ENCODE peak calls at places on chromosomes 16 and 17, in nine cellular contexts. One of them, this sample, is unnamed.

GRCh38 chr17:2400474-2400866 is 390 bp downstream of the MNT start:
- DNase-seq in esophagus squamous epithelium: no peak
- DNase-seq in heart left ventricle: peak
- DNase-seq in CD14-positive monocyte: no peak
- DNase-seq in GM13977: peak
- DNase-seq in GM10248: no peak
- DNase-seq in GM12865: peak
- DNase-seq in AG04450: no peak
- DNase-seq in A549: peak
- DNase-seq in this sample: no peak

GRCh38 chr17:12773153-12773552 is 16.1 kb upstream of the ARHGAP44 start:
- DNase-seq in esophagus squamous epithelium: no peak
- DNase-seq in heart left ventricle: no peak
- DNase-seq in CD14-positive monocyte: no peak
- DNase-seq in GM13977: no peak
- DNase-seq in GM10248: no peak
- DNase-seq in GM12865: no peak
- DNase-seq in AG04450: no peak
- DNase-seq in A549: no peak
- DNase-seq in this sample: no peak

GRCh38 chr17:57572062-57572461 is 173.0 kb downstream of the CCDC182 start:
- DNase-seq in esophagus squamous epithelium: no peak
- DNase-seq in heart left ventricle: no peak
- DNase-seq in CD14-positive monocyte: no peak
- DNase-seq in GM13977: no peak
- DNase-seq in GM10248: no peak
- DNase-seq in GM12865: no peak
- DNase-seq in AG04450: no peak
- DNase-seq in A549: no peak
- DNase-seq in this sample: no peak

GRCh38 chr16:79437764-79438728 is 162.5 kb downstream of the MAF start:
- DNase-seq in esophagus squamous epithelium: no peak
- DNase-seq in heart left ventricle: no peak
- DNase-seq in CD14-positive monocyte: no peak
- DNase-seq in GM13977: no peak
- DNase-seq in GM10248: no peak
- DNase-seq in GM12865: no peak
- DNase-seq in AG04450: no peak
- DNase-seq in A549: no peak
- DNase-seq in this sample: no peak

GRCh38 chr16:87295259-87295658 is 21.9 kb downstream of the C16orf95 start:
- DNase-seq in esophagus squamous epithelium: no peak
- DNase-seq in heart left ventricle: no peak
- DNase-seq in CD14-positive monocyte: no peak
- DNase-seq in GM13977: no peak
- DNase-seq in GM10248: no peak
- DNase-seq in GM12865: peak
- DNase-seq in AG04450: no peak
- DNase-seq in A549: peak
- DNase-seq in this sample: no peak

GRCh38 chr16:30660424-30661251 is 2.4 kb downstream of the FBRS start:
- DNase-seq in esophagus squamous epithelium: no peak
- DNase-seq in heart left ventricle: no peak
- DNase-seq in CD14-positive monocyte: peak
- DNase-seq in GM13977: peak
- DNase-seq in GM10248: peak
- DNase-seq in GM12865: peak
- DNase-seq in AG04450: no peak
- DNase-seq in A549: no peak
- DNase-seq in this sample: no peak

GRCh38 chr16:2841606-2842339 is 11.7 kb downstream of the ZG16B start:
- DNase-seq in esophagus squamous epithelium: no peak
- DNase-seq in heart left ventricle: no peak
- DNase-seq in CD14-positive monocyte: no peak
- DNase-seq in GM13977: no peak
- DNase-seq in GM10248: no peak
- DNase-seq in GM12865: peak
- DNase-seq in AG04450: no peak
- DNase-seq in A549: no peak
- DNase-seq in this sample: no peak

GRCh38 chr17:39352511-39352910 is 48.9 kb downstream of the FBXL20 start:
- DNase-seq in esophagus squamous epithelium: no peak
- DNase-seq in heart left ventricle: no peak
- DNase-seq in CD14-positive monocyte: no peak
- DNase-seq in GM13977: no peak
- DNase-seq in GM10248: no peak
- DNase-seq in GM12865: no peak
- DNase-seq in AG04450: no peak
- DNase-seq in A549: no peak
- DNase-seq in this sample: no peak

GRCh38 chr17:67475161-67475887 is 98.2 kb downstream of the PITPNC1 start:
- DNase-seq in esophagus squamous epithelium: no peak
- DNase-seq in heart left ventricle: peak
- DNase-seq in CD14-positive monocyte: peak
- DNase-seq in GM13977: peak
- DNase-seq in GM10248: peak
- DNase-seq in GM12865: peak
- DNase-seq in AG04450: no peak
- DNase-seq in A549: peak
- DNase-seq in this sample: peak

GRCh38 chr16:84013787-84014569 is 28.6 kb downstream of the SLC38A8 start:
- DNase-seq in esophagus squamous epithelium: no peak
- DNase-seq in heart left ventricle: no peak
- DNase-seq in CD14-positive monocyte: peak
- DNase-seq in GM13977: peak
- DNase-seq in GM10248: peak
- DNase-seq in GM12865: peak
- DNase-seq in AG04450: no peak
- DNase-seq in A549: peak
- DNase-seq in this sample: peak

GRCh38 chr17:44584498-44584897 is 27.2 kb downstream of the FZD2 start:
- DNase-seq in esophagus squamous epithelium: no peak
- DNase-seq in heart left ventricle: no peak
- DNase-seq in CD14-positive monocyte: no peak
- DNase-seq in GM13977: no peak
- DNase-seq in GM10248: no peak
- DNase-seq in GM12865: no peak
- DNase-seq in AG04450: no peak
- DNase-seq in A549: no peak
- DNase-seq in this sample: no peak

GRCh38 chr17:82915697-82916027 is 75.8 kb upstream of the ZNF750 start:
- DNase-seq in esophagus squamous epithelium: no peak
- DNase-seq in heart left ventricle: no peak
- DNase-seq in CD14-positive monocyte: no peak
- DNase-seq in GM13977: no peak
- DNase-seq in GM10248: no peak
- DNase-seq in GM12865: peak
- DNase-seq in AG04450: no peak
- DNase-seq in A549: no peak
- DNase-seq in this sample: no peak

GRCh38 chr16:11050954-11051353 is 106.6 kb downstream of the CLEC16A start:
- DNase-seq in esophagus squamous epithelium: no peak
- DNase-seq in heart left ventricle: no peak
- DNase-seq in CD14-positive monocyte: no peak
- DNase-seq in GM13977: no peak
- DNase-seq in GM10248: no peak
- DNase-seq in GM12865: no peak
- DNase-seq in AG04450: no peak
- DNase-seq in A549: no peak
- DNase-seq in this sample: no peak

GRCh38 chr16:80056334-80056733 is 455.8 kb upstream of the MAF start:
- DNase-seq in esophagus squamous epithelium: no peak
- DNase-seq in heart left ventricle: no peak
- DNase-seq in CD14-positive monocyte: no peak
- DNase-seq in GM13977: no peak
- DNase-seq in GM10248: no peak
- DNase-seq in GM12865: no peak
- DNase-seq in AG04450: no peak
- DNase-seq in A549: no peak
- DNase-seq in this sample: no peak

GRCh38 chr17:75891605-75892555 is 4.9 kb downstream of the TRIM65 start:
- DNase-seq in esophagus squamous epithelium: no peak
- DNase-seq in heart left ventricle: no peak
- DNase-seq in CD14-positive monocyte: no peak
- DNase-seq in GM13977: no peak
- DNase-seq in GM10248: no peak
- DNase-seq in GM12865: no peak
- DNase-seq in AG04450: no peak
- DNase-seq in A549: no peak
- DNase-seq in this sample: no peak
- TF ChIP-seq CTCF in esophagus squamous epithelium: no peak
- TF ChIP-seq CTCF in heart left ventricle: no peak
- TF ChIP-seq CTCF in CD14-positive monocyte: no peak
- TF ChIP-seq CTCF in GM13977: no peak
- TF ChIP-seq CTCF in GM10248: no peak
- TF ChIP-seq CTCF in GM12865: no peak
- TF ChIP-seq CTCF in AG04450: no peak
- TF ChIP-seq CTCF in A549: no peak
- TF ChIP-seq CTCF in this sample: no peak

GRCh38 chr17:6558932-6559752 is 2.8 kb upstream of the PITPNM3 start:
- DNase-seq in esophagus squamous epithelium: no peak
- DNase-seq in heart left ventricle: no peak
- DNase-seq in CD14-positive monocyte: peak
- DNase-seq in GM13977: no peak
- DNase-seq in GM10248: no peak
- DNase-seq in GM12865: no peak
- DNase-seq in AG04450: no peak
- DNase-seq in A549: no peak
- DNase-seq in this sample: no peak
- TF ChIP-seq CTCF in esophagus squamous epithelium: no peak
- TF ChIP-seq CTCF in heart left ventricle: no peak
- TF ChIP-seq CTCF in CD14-positive monocyte: no peak
- TF ChIP-seq CTCF in GM13977: no peak
- TF ChIP-seq CTCF in GM10248: no peak
- TF ChIP-seq CTCF in GM12865: no peak
- TF ChIP-seq CTCF in AG04450: no peak
- TF ChIP-seq CTCF in A549: peak
- TF ChIP-seq CTCF in this sample: no peak

DNA sequence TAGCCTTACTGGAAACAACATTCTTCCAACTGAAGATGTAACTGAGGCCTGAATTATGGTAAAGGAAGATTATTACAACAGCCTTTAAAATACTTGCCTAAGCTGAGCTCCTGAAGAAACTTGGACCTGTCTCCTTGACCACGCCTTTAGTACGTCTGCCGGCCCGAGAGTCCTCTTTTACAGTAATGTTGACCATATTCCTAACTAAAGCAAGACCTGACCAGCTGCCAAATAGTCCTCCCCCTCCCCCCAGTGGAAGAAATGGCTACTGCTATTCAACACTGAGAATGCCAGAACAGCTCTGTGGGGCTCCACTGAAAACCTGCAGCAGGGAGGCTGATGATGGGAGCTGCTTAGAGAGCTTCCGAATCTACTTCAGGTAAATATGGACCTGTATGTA is 12.6 kb upstream of the FOXJ1 start:
- DNase-seq in esophagus squamous epithelium: no peak
- DNase-seq in heart left ventricle: no peak
- DNase-seq in CD14-positive monocyte: no peak
- DNase-seq in GM13977: no peak
- DNase-seq in GM10248: no peak
- DNase-seq in GM12865: no peak
- DNase-seq in AG04450: no peak
- DNase-seq in A549: no peak
- DNase-seq in this sample: no peak
- TF ChIP-seq CTCF in esophagus squamous epithelium: no peak
- TF ChIP-seq CTCF in heart left ventricle: no peak
- TF ChIP-seq CTCF in CD14-positive monocyte: no peak
- TF ChIP-seq CTCF in GM13977: no peak
- TF ChIP-seq CTCF in GM10248: no peak
- TF ChIP-seq CTCF in GM12865: no peak
- TF ChIP-seq CTCF in AG04450: peak
- TF ChIP-seq CTCF in A549: no peak
- TF ChIP-seq CTCF in this sample: no peak

GRCh38 chr17:73643846-73644144 is 450 bp downstream of the SDK2 start:
- DNase-seq in esophagus squamous epithelium: no peak
- DNase-seq in heart left ventricle: no peak
- DNase-seq in CD14-positive monocyte: no peak
- DNase-seq in GM13977: no peak
- DNase-seq in GM10248: no peak
- DNase-seq in GM12865: no peak
- DNase-seq in AG04450: no peak
- DNase-seq in A549: no peak
- DNase-seq in this sample: no peak

GRCh38 chr17:73646409-73647305 is 2.4 kb upstream of the SDK2 start:
- DNase-seq in esophagus squamous epithelium: no peak
- DNase-seq in heart left ventricle: no peak
- DNase-seq in CD14-positive monocyte: no peak
- DNase-seq in GM13977: no peak
- DNase-seq in GM10248: no peak
- DNase-seq in GM12865: peak
- DNase-seq in AG04450: no peak
- DNase-seq in A549: peak
- DNase-seq in this sample: no peak

GRCh38 chr17:73643012-73643845 is 1.0 kb downstream of the SDK2 start:
- DNase-seq in esophagus squamous epithelium: no peak
- DNase-seq in heart left ventricle: no peak
- DNase-seq in CD14-positive monocyte: no peak
- DNase-seq in GM13977: peak
- DNase-seq in GM10248: no peak
- DNase-seq in GM12865: no peak
- DNase-seq in AG04450: no peak
- DNase-seq in A549: peak
- DNase-seq in this sample: no peak

GRCh38 chr17:73644145-73645049 is at the start of gene SDK2:
- DNase-seq in esophagus squamous epithelium: no peak
- DNase-seq in heart left ventricle: no peak
- DNase-seq in CD14-positive monocyte: no peak
- DNase-seq in GM13977: peak
- DNase-seq in GM10248: no peak
- DNase-seq in GM12865: no peak
- DNase-seq in AG04450: no peak
- DNase-seq in A549: peak
- DNase-seq in this sample: no peak

DNA sequence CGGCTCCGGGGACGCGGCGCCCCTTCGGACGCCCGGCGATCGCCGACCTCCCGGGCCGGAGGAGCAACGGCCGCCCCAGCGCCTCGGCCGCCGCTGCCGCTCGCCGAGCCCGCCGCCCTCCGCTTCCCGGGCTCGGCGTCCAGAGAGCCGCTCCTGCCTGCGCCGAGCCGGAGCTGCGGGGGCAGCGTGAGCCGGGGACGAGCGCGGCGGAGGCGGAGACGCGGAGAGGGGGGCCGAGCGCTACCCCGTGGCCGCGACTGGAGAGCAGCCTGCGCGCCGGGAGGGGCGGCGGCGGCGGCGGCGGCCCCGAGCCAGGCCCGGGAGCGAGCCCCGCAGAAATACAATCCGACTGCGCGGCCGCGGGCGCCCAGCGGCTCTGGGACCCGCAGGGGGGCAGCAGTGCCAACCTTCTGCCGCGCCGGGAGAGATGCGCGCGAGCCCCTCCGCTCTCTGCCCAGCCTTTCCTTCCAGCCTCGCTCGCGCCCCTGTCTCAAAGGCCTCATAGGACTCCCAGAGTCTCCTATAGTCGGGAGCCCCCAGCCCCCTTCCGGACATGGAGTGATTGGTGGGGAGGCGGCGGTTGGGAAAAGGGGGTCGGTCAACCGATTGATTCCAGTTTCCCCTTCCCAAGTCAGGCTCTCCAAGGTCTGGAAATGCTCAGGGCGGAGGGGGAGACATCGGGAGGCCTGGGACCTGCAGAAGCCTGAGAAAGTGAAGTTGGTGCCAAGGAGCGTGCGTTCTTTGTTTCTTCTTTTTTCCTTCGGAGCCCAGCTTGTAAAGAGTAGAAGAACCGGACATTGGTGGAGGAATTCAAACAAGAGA is 1.0 kb upstream of the SDK2 start:
- DNase-seq in esophagus squamous epithelium: no peak
- DNase-seq in heart left ventricle: peak
- DNase-seq in CD14-positive monocyte: no peak
- DNase-seq in GM13977: peak
- DNase-seq in GM10248: no peak
- DNase-seq in GM12865: no peak
- DNase-seq in AG04450: no peak
- DNase-seq in A549: peak
- DNase-seq in this sample: no peak
- TF ChIP-seq CTCF in esophagus squamous epithelium: no peak
- TF ChIP-seq CTCF in heart left ventricle: no peak
- TF ChIP-seq CTCF in CD14-positive monocyte: no peak
- TF ChIP-seq CTCF in GM13977: no peak
- TF ChIP-seq CTCF in GM10248: peak
- TF ChIP-seq CTCF in GM12865: no peak
- TF ChIP-seq CTCF in AG04450: no peak
- TF ChIP-seq CTCF in A549: peak
- TF ChIP-seq CTCF in this sample: no peak